ENCODE peak calls at places on chromosome X, in ten cellular contexts. J is AG10803; Y is stimulated activated CD4-positive, alpha-beta T cell treated with anti-CD3 and anti-CD28 coated beads, Interleukin-4, amount 100 ng/mL, for 48 hours; K is SW 1271; X is cardiac fibroblast; Z is stimulated activated CD8-positive, alpha-beta memory T cell treated with anti-CD3 and anti-CD28 coated beads, Interleukin-4, amount 100 ng/mL, for 4 hours; M is NCI-H748 treated with DMSO at 0.1 percent for 48 hours; O is psoas muscle; N is left ventricle myocardium inferior; F is H1. I is an unnamed sample.

GRCh38 chrX:20320461-20321159 is 53.9 kb upstream of the RPS6KA3 start:
- DNase-seq in J (no peak), Y (no peak), K (no peak), X (no peak), Z (no peak), M (peak), O (no peak), N (no peak), F (no peak), I (no peak)

GRCh38 chrX:48579259-48579658 is 5.0 kb downstream of the RBM3 start:
- DNase-seq in J (no peak), Y (no peak), K (no peak), X (peak), Z (no peak), M (no peak), O (no peak), N (no peak), F (no peak), I (no peak)

GRCh38 chrX:123817288-123817894 is 42.5 kb upstream of the XIAP start:
- DNase-seq in J (no peak), Y (no peak), K (no peak), X (no peak), Z (no peak), M (no peak), O (no peak), N (no peak), F (no peak), I (no peak)

GRCh38 chrX:134631404-134632346 is 26.6 kb downstream of the PLAC1 start:
- DNase-seq in J (peak), Y (no peak), K (no peak), X (peak), Z (no peak), M (no peak), O (peak), N (no peak), F (no peak), I (peak)

GRCh38 chrX:10085223-10085622 is 71.6 kb upstream of the CLCN4 start:
- DNase-seq in J (no peak), Y (no peak), K (no peak), X (no peak), Z (no peak), M (no peak), O (no peak), N (no peak), F (no peak), I (no peak)

GRCh38 chrX:119942831-119943184 is 743 bp downstream of the NKAP start:
- DNase-seq in J (no peak), Y (no peak), K (no peak), X (no peak), Z (no peak), M (no peak), O (no peak), N (no peak), F (no peak), I (no peak)

GRCh38 chrX:153507484-153508178 is 9.8 kb upstream of the ATP2B3 start:
- DNase-seq in J (peak), Y (peak), K (peak), X (peak), Z (peak), M (peak), O (peak), N (peak), F (peak), I (peak)

GRCh38 chrX:97639526-97639925 is 755.8 kb downstream of the RPA4 start:
- DNase-seq in J (no peak), Y (no peak), K (no peak), X (no peak), Z (no peak), M (peak), O (no peak), N (no peak), F (peak), I (no peak)

GRCh38 chrX:70139736-70140135 is 6.5 kb downstream of the IGBP1 start:
- DNase-seq in J (no peak), Y (no peak), K (no peak), X (no peak), Z (no peak), M (no peak), O (no peak), N (no peak), F (no peak), I (no peak)

GRCh38 chrX:45709381-45709780 is 508.7 kb upstream of the DIPK2B start:
- DNase-seq in J (peak), Y (no peak), K (no peak), X (no peak), Z (no peak), M (no peak), O (no peak), N (no peak), F (no peak), I (no peak)

GRCh38 chrX:131816551-131817136 is 206.5 kb upstream of the STK26 start:
- DNase-seq in J (peak), Y (peak), K (no peak), X (no peak), Z (no peak), M (no peak), O (peak), N (no peak), F (no peak), I (peak)

GRCh38 chrX:2145672-2146412 is 354.9 kb downstream of the DHRSX start:
- DNase-seq in J (peak), Y (no peak), K (no peak), X (no peak), Z (no peak), M (no peak), O (no peak), N (no peak), F (no peak), I (peak)

GRCh38 chrX:72045552-72046277 is 86.0 kb downstream of the RTL5 start:
- DNase-seq in J (no peak), Y (no peak), K (no peak), X (no peak), Z (no peak), M (no peak), O (no peak), N (no peak), F (peak), I (no peak)

GRCh38 chrX:63743596-63743995 is 41.4 kb downstream of the ARHGEF9 start:
- DNase-seq in J (no peak), Y (no peak), K (no peak), X (no peak), Z (no peak), M (no peak), O (no peak), N (no peak), F (no peak), I (no peak)

GRCh38 chrX:133999013-133999705 is 13.8 kb upstream of the GPC3 start:
- DNase-seq in J (no peak), Y (no peak), K (no peak), X (peak), Z (no peak), M (no peak), O (no peak), N (peak), F (no peak), I (no peak)

GRCh38 chrX:39755152-39756032 is 342.4 kb downstream of the BCOR start:
- DNase-seq in J (peak), Y (no peak), K (peak), X (peak), Z (no peak), M (no peak), O (peak), N (peak), F (no peak), I (peak)

GRCh38 chrX:17736478-17736855 is 826 bp upstream of the SCML1 start:
- DNase-seq in J (no peak), Y (no peak), K (no peak), X (no peak), Z (no peak), M (no peak), O (no peak), N (no peak), F (no peak), I (no peak)

I was measured in AG20443.